ENCODE peak calls at places on chromosomes 4 and X, in six cellular contexts. H is esophagus squamous epithelium, D is heart right ventricle, M is hepatocyte, B is psoas muscle, G is transverse colon. S is an unnamed sample.
A peak's percentile ranks its signal among the peaks of the same experiment; 100 is the strongest.

GRCh38 chr4:2962099-2962455 is 1.1 kb downstream of the NOP14 start:
- DNase-seq in G (no peak), D (no peak), B (no peak), H (no peak), M (no peak), S (no peak)

GRCh38 chrX:42087960-42088359 is 164.6 kb upstream of the CASK start:
- DNase-seq in B (no peak), D (no peak), G (no peak), H (no peak), M (no peak), S (no peak)

GRCh38 chrX:107565916-107566602 is 62.3 kb upstream of the PRPS1 start:
- DNase-seq in B (no peak), M (peak; percentile 72), H (no peak), G (no peak), D (no peak), S (no peak)

GRCh38 chr4:105979506-105979905 is 84.2 kb downstream of the NPNT start:
- DNase-seq in G (no peak), B (no peak), M (no peak), D (no peak), H (no peak), S (no peak)

GRCh38 chr4:132860976-132861375 is 288.1 kb upstream of the PCDH10 start:
- DNase-seq in B (no peak), M (no peak), G (no peak), D (no peak), H (no peak), S (no peak)

GRCh38 chr4:86927843-86928395 is 6.9 kb upstream of the AFF1 start:
- DNase-seq in H (no peak), B (peak; percentile 60), G (peak; percentile 21), D (no peak), M (peak; percentile 66), S (no peak)

GRCh38 chr4:40749717-40750460 is at the start of gene NSUN7:
- DNase-seq in H (no peak), B (peak; percentile 18), G (peak; percentile 88), D (peak; percentile 22), M (peak; percentile 92), S (no peak)

GRCh38 chr4:158667651-158668198 is 4.0 kb downstream of the C4orf46 start:
- DNase-seq in H (no peak), G (peak; percentile 29), B (no peak), D (no peak), M (peak; percentile 14), S (no peak)

GRCh38 chrX:15973299-15973698 is 118.7 kb upstream of the AP1S2 start:
- DNase-seq in M (peak; percentile 35), G (peak; percentile 12), B (no peak), D (peak; percentile 29), H (no peak), S (no peak)

GRCh38 chrX:151458824-151459223 is 61.8 kb downstream of the VMA21 start:
- DNase-seq in M (peak; percentile 4), H (no peak), B (no peak), G (no peak), D (no peak), S (no peak)

GRCh38 chr4:4507923-4508322 is 33.9 kb downstream of the STX18 start:
- DNase-seq in B (no peak), G (no peak), M (no peak), H (no peak), D (no peak), S (no peak)

GRCh38 chr4:4675636-4676035 is 133.8 kb upstream of the STX18 start:
- DNase-seq in D (no peak), G (no peak), M (no peak), H (no peak), B (no peak), S (no peak)

GRCh38 chr4:627347-627746 is 2.0 kb downstream of the PDE6B start:
- DNase-seq in D (no peak), B (no peak), H (no peak), G (no peak), M (no peak), S (no peak)

GRCh38 chrX:96684339-96685204 is at the start of gene DIAPH2:
- DNase-seq in D (peak; percentile 60), B (peak; percentile 76), G (peak; percentile 87), M (peak; percentile 92), H (peak; percentile 28), S (peak; percentile 58)

GRCh38 chrX:113828470-113828869 is 755.4 kb upstream of the HTR2C start:
- DNase-seq in B (no peak), G (no peak), H (no peak), D (no peak), M (no peak), S (no peak)

GRCh38 chr4:1193206-1194027 is 21.0 kb upstream of the SPON2 start:
- DNase-seq in B (peak; percentile 14), M (peak; percentile 5), G (no peak), D (peak; percentile 13), H (no peak), S (peak; percentile 16)

GRCh38 chr4:38670939-38671593 is 7.1 kb downstream of the KLF3 start:
- DNase-seq in G (peak; percentile 51), B (no peak), D (no peak), M (no peak), H (no peak), S (no peak)

GRCh38 chrX:94560930-94561329 is 886.9 kb downstream of the FAM133A start:
- DNase-seq in G (no peak), M (no peak), B (no peak), H (no peak), D (no peak), S (no peak)

GRCh38 chr4:173013232-173013932 is 155.2 kb upstream of the GALNT7 start:
- DNase-seq in M (peak; percentile 51), D (peak; percentile 38), B (no peak), H (no peak), G (peak; percentile 36), S (peak; percentile 56)

GRCh38 chrX:25002658-25003015 is 13.1 kb downstream of the ARX start:
- DNase-seq in G (no peak), M (no peak), D (no peak), H (no peak), B (no peak), S (no peak)

GRCh38 chrX:103220511-103221406 is 5.9 kb downstream of the BEX4 start:
- DNase-seq in B (no peak), G (no peak), H (no peak), M (no peak), D (peak; percentile 4), S (no peak)

GRCh38 chr4:118683513-118683912 is 1.7 kb upstream of the METTL14 start:
- DNase-seq in D (no peak), G (no peak), M (peak; percentile 8), B (no peak), H (no peak), S (no peak)

GRCh38 chr4:128301979-128302378 is 14.4 kb upstream of the PGRMC2 start:
- DNase-seq in G (no peak), M (no peak), D (no peak), B (no peak), H (no peak), S (no peak)

GRCh38 chr4:128305942-128306341 is 18.3 kb upstream of the PGRMC2 start:
- DNase-seq in H (no peak), M (no peak), B (no peak), D (no peak), G (no peak), S (no peak)

GRCh38 chr4:128303986-128304385 is 16.4 kb upstream of the PGRMC2 start:
- DNase-seq in M (no peak), D (no peak), G (no peak), H (no peak), B (no peak), S (no peak)

GRCh38 chr4:128299848-128300247 is 12.2 kb upstream of the PGRMC2 start:
- DNase-seq in M (no peak), G (no peak), B (no peak), H (no peak), D (no peak), S (no peak)

DNA sequence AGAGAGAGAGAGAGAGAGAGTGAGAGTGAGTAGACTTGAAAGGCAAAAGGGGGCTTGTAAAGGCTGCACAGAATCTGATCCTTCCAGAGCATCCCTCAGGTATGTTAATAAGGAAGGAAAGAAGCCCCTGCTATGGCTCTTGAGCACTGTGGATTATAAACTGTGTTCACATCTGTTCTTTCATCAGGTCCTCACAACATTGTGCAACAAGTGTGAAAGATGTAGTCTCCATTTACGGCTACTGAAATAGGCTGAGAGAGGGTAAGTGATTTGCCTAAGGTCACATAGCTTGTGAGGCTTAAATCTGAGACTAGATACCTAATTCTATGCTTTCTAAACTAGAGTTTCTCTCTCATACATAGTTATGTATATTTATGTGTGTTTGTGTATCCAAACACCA is 15.2 kb upstream of the PGRMC2 start:
- DNase-seq in B (no peak), H (no peak), M (no peak), G (no peak), D (no peak), S (no peak)
- TF ChIP-seq CTCF in B (no peak), H (no peak), M (no peak), G (no peak), D (no peak), S (no peak)

GRCh38 chr4:113888006-113888405 is 91.4 kb downstream of the ARSJ start:
- DNase-seq in G (no peak), B (no peak), M (no peak), H (no peak), D (no peak), S (no peak)

GRCh38 chr4:113899260-113900177 is 79.9 kb downstream of the ARSJ start:
- DNase-seq in G (peak; percentile 9), D (no peak), B (no peak), H (no peak), M (no peak), S (no peak)

GRCh38 chr4:113893546-113893945 is 85.9 kb downstream of the ARSJ start:
- DNase-seq in G (no peak), H (no peak), B (no peak), M (no peak), D (no peak), S (no peak)
- TF ChIP-seq CTCF in G (no peak), H (peak; percentile 32), B (no peak), M (peak; percentile 34), D (no peak), S (no peak)

GRCh38 chr4:23957465-23957864 is 67.6 kb upstream of the PPARGC1A start:
- DNase-seq in H (no peak), D (no peak), M (no peak), G (no peak), B (no peak), S (no peak)
- TF ChIP-seq CTCF in H (no peak), D (no peak), M (no peak), G (no peak), B (no peak), S (no peak)

GRCh38 chr4:183078634-183079033 is 20.4 kb upstream of the WWC2 start:
- DNase-seq in B (no peak), D (no peak), G (no peak), M (no peak), H (no peak), S (no peak)

GRCh38 chr4:183071222-183071621 is 27.8 kb upstream of the WWC2 start:
- DNase-seq in M (no peak), H (no peak), B (no peak), G (no peak), D (no peak), S (no peak)

GRCh38 chr4:183074288-183074990 is 24.6 kb upstream of the WWC2 start:
- DNase-seq in D (no peak), H (no peak), B (no peak), M (no peak), G (no peak), S (no peak)

GRCh38 chr4:183072181-183072580 is 26.9 kb upstream of the WWC2 start:
- DNase-seq in H (no peak), G (no peak), M (no peak), B (no peak), D (no peak), S (no peak)

DNA sequence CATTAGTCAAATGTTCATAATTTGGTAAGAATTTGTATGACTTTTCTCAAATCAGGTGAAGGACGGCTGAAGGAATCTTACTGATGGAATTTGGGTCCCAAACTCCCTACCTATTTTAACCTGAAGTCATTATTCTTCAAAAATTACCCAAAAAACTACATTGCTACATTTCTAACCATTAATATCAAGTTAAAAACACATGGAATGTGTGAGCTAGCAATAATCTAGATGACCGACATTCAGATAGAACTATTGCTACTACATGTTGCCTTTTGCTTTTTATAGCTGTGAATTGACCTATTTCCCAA is 25.3 kb upstream of the WWC2 start:
- DNase-seq in G (no peak), H (no peak), D (no peak), B (no peak), M (no peak), S (no peak)
- TF ChIP-seq CTCF in G (no peak), H (no peak), D (no peak), B (no peak), M (no peak), S (no peak)

S was measured in omental fat pad.